ENCODE peak calls at places on chromosomes 2 and 18, in ten cellular contexts. One of them, this sample, is unnamed.
A peak's percentile ranks its signal among the peaks of the same experiment; 100 is the strongest.

GRCh38 chr2:188786368-188786781 is 187.8 kb upstream of the COL3A1 start:
- DNase-seq in HTR-8/SVneo: no peak
- DNase-seq in hepatocyte: peak; percentile 38
- DNase-seq in neural crest cell: no peak
- DNase-seq in AG09309: peak; percentile 73
- DNase-seq in effector memory CD8-positive, alpha-beta T cell: no peak
- DNase-seq in Calu3: no peak
- DNase-seq in NCI-H1436: no peak
- DNase-seq in COR-L47: no peak
- DNase-seq in effector memory CD4-positive, alpha-beta T cell: no peak
- DNase-seq in this sample: no peak

GRCh38 chr2:158130832-158131473 is 29.3 kb downstream of the UPP2 start:
- DNase-seq in neural crest cell: no peak
- DNase-seq in Calu3: peak; percentile 65
- DNase-seq in HTR-8/SVneo: no peak
- DNase-seq in AG09309: no peak
- DNase-seq in COR-L47: no peak
- DNase-seq in effector memory CD4-positive, alpha-beta T cell: no peak
- DNase-seq in effector memory CD8-positive, alpha-beta T cell: no peak
- DNase-seq in hepatocyte: peak; percentile 76
- DNase-seq in NCI-H1436: no peak
- DNase-seq in this sample: no peak

GRCh38 chr2:3192920-3193319 is 184.7 kb downstream of the EIPR1 start:
- DNase-seq in Calu3: no peak
- DNase-seq in COR-L47: no peak
- DNase-seq in effector memory CD8-positive, alpha-beta T cell: no peak
- DNase-seq in AG09309: no peak
- DNase-seq in HTR-8/SVneo: no peak
- DNase-seq in hepatocyte: no peak
- DNase-seq in neural crest cell: no peak
- DNase-seq in NCI-H1436: no peak
- DNase-seq in effector memory CD4-positive, alpha-beta T cell: no peak
- DNase-seq in this sample: no peak

GRCh38 chr2:223563462-223563861 is 38.7 kb downstream of the SCG2 start:
- DNase-seq in effector memory CD4-positive, alpha-beta T cell: no peak
- DNase-seq in AG09309: peak; percentile 5
- DNase-seq in HTR-8/SVneo: peak; percentile 81
- DNase-seq in neural crest cell: no peak
- DNase-seq in COR-L47: peak; percentile 75
- DNase-seq in hepatocyte: peak; percentile 64
- DNase-seq in effector memory CD8-positive, alpha-beta T cell: no peak
- DNase-seq in NCI-H1436: peak; percentile 21
- DNase-seq in Calu3: peak; percentile 37
- DNase-seq in this sample: no peak

GRCh38 chr2:42369551-42370229 is 8.7 kb upstream of the COX7A2L start:
- DNase-seq in COR-L47: peak; percentile 54
- DNase-seq in effector memory CD8-positive, alpha-beta T cell: no peak
- DNase-seq in AG09309: no peak
- DNase-seq in HTR-8/SVneo: no peak
- DNase-seq in neural crest cell: no peak
- DNase-seq in effector memory CD4-positive, alpha-beta T cell: no peak
- DNase-seq in NCI-H1436: no peak
- DNase-seq in Calu3: no peak
- DNase-seq in hepatocyte: peak; percentile 41
- DNase-seq in this sample: no peak

GRCh38 chr2:44324971-44325426 is 36.3 kb downstream of the PREPL start:
- DNase-seq in effector memory CD4-positive, alpha-beta T cell: no peak
- DNase-seq in neural crest cell: no peak
- DNase-seq in Calu3: no peak
- DNase-seq in NCI-H1436: no peak
- DNase-seq in HTR-8/SVneo: no peak
- DNase-seq in AG09309: peak; percentile 11
- DNase-seq in effector memory CD8-positive, alpha-beta T cell: no peak
- DNase-seq in COR-L47: no peak
- DNase-seq in hepatocyte: no peak
- DNase-seq in this sample: no peak

GRCh38 chr2:183269956-183270355 is 145.7 kb downstream of the NUP35 start:
- DNase-seq in hepatocyte: no peak
- DNase-seq in neural crest cell: no peak
- DNase-seq in HTR-8/SVneo: no peak
- DNase-seq in COR-L47: peak; percentile 8
- DNase-seq in NCI-H1436: no peak
- DNase-seq in effector memory CD4-positive, alpha-beta T cell: no peak
- DNase-seq in Calu3: no peak
- DNase-seq in AG09309: no peak
- DNase-seq in effector memory CD8-positive, alpha-beta T cell: no peak
- DNase-seq in this sample: no peak

GRCh38 chr2:121480826-121481225 is 49.9 kb upstream of the RNU4ATAC start:
- DNase-seq in COR-L47: peak; percentile 65
- DNase-seq in effector memory CD8-positive, alpha-beta T cell: no peak
- DNase-seq in NCI-H1436: no peak
- DNase-seq in HTR-8/SVneo: no peak
- DNase-seq in AG09309: no peak
- DNase-seq in hepatocyte: peak; percentile 67
- DNase-seq in Calu3: peak; percentile 45
- DNase-seq in effector memory CD4-positive, alpha-beta T cell: no peak
- DNase-seq in neural crest cell: no peak
- DNase-seq in this sample: no peak

GRCh38 chr18:35005963-35006577 is 35.1 kb upstream of the MAPRE2 start:
- DNase-seq in effector memory CD8-positive, alpha-beta T cell: peak; percentile 35
- DNase-seq in COR-L47: peak; percentile 34
- DNase-seq in NCI-H1436: peak; percentile 63
- DNase-seq in HTR-8/SVneo: peak; percentile 27
- DNase-seq in neural crest cell: no peak
- DNase-seq in hepatocyte: peak; percentile 70
- DNase-seq in Calu3: peak; percentile 36
- DNase-seq in effector memory CD4-positive, alpha-beta T cell: no peak
- DNase-seq in AG09309: no peak
- DNase-seq in this sample: no peak

GRCh38 chr2:43276962-43277383 is 50.6 kb upstream of the ZFP36L2 start:
- DNase-seq in neural crest cell: no peak
- DNase-seq in HTR-8/SVneo: no peak
- DNase-seq in effector memory CD8-positive, alpha-beta T cell: no peak
- DNase-seq in effector memory CD4-positive, alpha-beta T cell: no peak
- DNase-seq in COR-L47: no peak
- DNase-seq in NCI-H1436: no peak
- DNase-seq in Calu3: peak; percentile 69
- DNase-seq in AG09309: no peak
- DNase-seq in hepatocyte: no peak
- DNase-seq in this sample: peak; percentile 43

GRCh38 chr18:58828399-58829121 is 36.1 kb upstream of the ZNF532 start:
- DNase-seq in effector memory CD8-positive, alpha-beta T cell: no peak
- DNase-seq in AG09309: no peak
- DNase-seq in effector memory CD4-positive, alpha-beta T cell: no peak
- DNase-seq in NCI-H1436: no peak
- DNase-seq in Calu3: no peak
- DNase-seq in HTR-8/SVneo: no peak
- DNase-seq in neural crest cell: no peak
- DNase-seq in COR-L47: no peak
- DNase-seq in hepatocyte: no peak
- DNase-seq in this sample: no peak

GRCh38 chr2:3557588-3558204 is 437 bp downstream of the RNASEH1 start:
- DNase-seq in HTR-8/SVneo: no peak
- DNase-seq in NCI-H1436: no peak
- DNase-seq in COR-L47: no peak
- DNase-seq in neural crest cell: no peak
- DNase-seq in effector memory CD4-positive, alpha-beta T cell: no peak
- DNase-seq in AG09309: no peak
- DNase-seq in hepatocyte: no peak
- DNase-seq in effector memory CD8-positive, alpha-beta T cell: no peak
- DNase-seq in Calu3: no peak
- DNase-seq in this sample: no peak